ENCODE peak calls at places on chromosomes 13 and 19, in five cellular contexts. U, G, P, Q and O are unnamed samples.

GRCh38 chr13:45292176-45292575 is 48.8 kb downstream of the TPT1 start:
- DNase-seq in U (no peak), G (no peak), P (no peak), Q (peak), O (no peak)

GRCh38 chr19:54162241-54162805 is 2.8 kb upstream of the LENG1 start:
- DNase-seq in U (peak), G (peak), P (peak), Q (peak), O (no peak)

GRCh38 chr19:49642488-49643035 is 553 bp downstream of the SCAF1 start:
- DNase-seq in U (no peak), G (peak), P (no peak), Q (no peak), O (no peak)

GRCh38 chr13:95133498-95133897 is 167.8 kb downstream of the ABCC4 start:
- DNase-seq in U (no peak), G (no peak), P (no peak), Q (no peak), O (no peak)

GRCh38 chr13:64709079-64709478 is 2521.1 kb downstream of the PCDH9 start:
- DNase-seq in U (no peak), G (no peak), P (no peak), Q (peak), O (no peak)

GRCh38 chr19:2462635-2463421 is 6.1 kb upstream of the LMNB2 start:
- DNase-seq in U (peak), G (peak), P (peak), Q (peak), O (no peak)

GRCh38 chr13:67230243-67230773 is at the start of gene PCDH9:
- DNase-seq in U (peak), G (peak), P (peak), Q (peak), O (peak)

GRCh38 chr19:37936166-37936565 is 29.2 kb downstream of the SIPA1L3 start:
- DNase-seq in U (peak), G (no peak), P (no peak), Q (no peak), O (no peak)

GRCh38 chr19:46861691-46862503 is 1.1 kb downstream of the ARHGAP35 start:
- DNase-seq in U (no peak), G (peak), P (no peak), Q (no peak), O (no peak)

GRCh38 chr19:57305056-57305455 is 15.2 kb upstream of the ZNF543 start:
- DNase-seq in U (no peak), G (no peak), P (no peak), Q (no peak), O (no peak)

GRCh38 chr13:27967203-27967735 is 1.8 kb downstream of the CDX2 start:
- DNase-seq in U (no peak), G (peak), P (no peak), Q (no peak), O (no peak)

GRCh38 chr13:73403362-73404150 is 344.8 kb downstream of the KLF5 start:
- DNase-seq in U (no peak), G (no peak), P (no peak), Q (peak), O (no peak)

GRCh38 chr13:60990032-60990733 is 425.5 kb downstream of the PCDH20 start:
- DNase-seq in U (peak), G (peak), P (no peak), Q (no peak), O (no peak)

GRCh38 chr19:42268142-42268703 is 829 bp upstream of the CIC start:
- DNase-seq in U (peak), G (peak), P (peak), Q (peak), O (peak)

GRCh38 chr13:80979035-80979641 is 638.2 kb upstream of the SPRY2 start:
- DNase-seq in U (peak), G (peak), P (no peak), Q (peak), O (peak)

GRCh38 chr13:113109151-113110047 is 3.8 kb downstream of the F7 start:
- DNase-seq in U (no peak), G (peak), P (peak), Q (no peak), O (no peak)

GRCh38 chr13:102504002-102504401 is 92.8 kb upstream of the TPP2 start:
- DNase-seq in U (no peak), G (no peak), P (no peak), Q (no peak), O (no peak)

GRCh38 chr13:98307392-98307743 is 130.3 kb upstream of the RNF113B start:
- DNase-seq in U (no peak), G (no peak), P (no peak), Q (no peak), O (no peak)

GRCh38 chr19:28482221-28482620 is 730.7 kb downstream of the UQCRFS1 start:
- DNase-seq in U (peak), G (peak), P (no peak), Q (no peak), O (no peak)

GRCh38 chr13:112358156-112358555 is 18.0 kb upstream of the SPACA7 start:
- DNase-seq in U (no peak), G (no peak), P (no peak), Q (no peak), O (no peak)

GRCh38 chr19:46487178-46487801 is 8.4 kb downstream of the PNMA8B start:
- DNase-seq in U (no peak), G (peak), P (no peak), Q (no peak), O (no peak)

GRCh38 chr19:32675720-32676185 is at the start of gene RGS9BP:
- DNase-seq in U (peak), G (peak), P (peak), Q (peak), O (no peak)

GRCh38 chr19:14487370-14488125 is 8.4 kb downstream of the GIPC1 start:
- DNase-seq in U (no peak), G (no peak), P (no peak), Q (no peak), O (no peak)

GRCh38 chr13:83286737-83287136 is 595.5 kb downstream of the SLITRK1 start:
- DNase-seq in U (peak), G (no peak), P (no peak), Q (no peak), O (no peak)

GRCh38 chr19:44792286-44792685 is 14.6 kb downstream of the CBLC start:
- DNase-seq in U (no peak), G (no peak), P (no peak), Q (no peak), O (no peak)

GRCh38 chr13:49443327-49443688 is 556 bp downstream of the CAB39L start:
- DNase-seq in U (peak), G (no peak), P (no peak), Q (peak), O (no peak)

GRCh38 chr13:103349664-103350063 is 283.4 kb upstream of the SLC10A2 start:
- DNase-seq in U (no peak), G (no peak), P (no peak), Q (no peak), O (no peak)

GRCh38 chr13:33284016-33284415 is 1.5 kb downstream of the STARD13 start:
- DNase-seq in U (no peak), G (no peak), P (no peak), Q (peak), O (no peak)

GRCh38 chr19:18478545-18479311 is 40.8 kb upstream of the ISYNA1 start:
- DNase-seq in U (peak), G (no peak), P (peak), Q (peak), O (peak)

GRCh38 chr13:110382229-110382628 is 75.1 kb downstream of the COL4A2 start:
- DNase-seq in U (peak), G (no peak), P (no peak), Q (peak), O (peak)

GRCh38 chr13:45807520-45808099 is 43.9 kb downstream of the SIAH3 start:
- DNase-seq in U (peak), G (peak), P (no peak), Q (peak), O (peak)

GRCh38 chr13:108315273-108315672 is 45.8 kb downstream of the TNFSF13B start:
- DNase-seq in U (no peak), G (no peak), P (no peak), Q (no peak), O (peak)

GRCh38 chr13:110421696-110422395 is 114.8 kb downstream of the COL4A2 start:
- DNase-seq in U (no peak), G (no peak), P (no peak), Q (peak), O (no peak)

GRCh38 chr19:20351244-20351643 is 184.2 kb downstream of the ZNF486 start:
- DNase-seq in U (no peak), G (no peak), P (no peak), Q (no peak), O (no peak)

GRCh38 chr13:83691966-83692365 is 190.3 kb downstream of the SLITRK1 start:
- DNase-seq in U (no peak), G (no peak), P (no peak), Q (peak), O (no peak)

GRCh38 chr19:17240062-17240854 is 5.5 kb downstream of the NR2F6 start:
- DNase-seq in U (peak), G (no peak), P (no peak), Q (no peak), O (no peak)
- H3K4me3 ChIP-seq in U (peak), G (no peak), P (no peak), Q (no peak), O (no peak)

GRCh38 chr19:55705972-55706371 is 30.9 kb downstream of the EPN1 start:
- DNase-seq in U (no peak), G (no peak), P (no peak), Q (no peak), O (no peak)

GRCh38 chr19:55702131-55702627 is 27.2 kb downstream of the EPN1 start:
- DNase-seq in U (no peak), G (peak), P (no peak), Q (no peak), O (no peak)

GRCh38 chr19:55700813-55701212 is 25.8 kb downstream of the EPN1 start:
- DNase-seq in U (no peak), G (no peak), P (no peak), Q (no peak), O (no peak)

GRCh38 chr19:55703790-55704215 is 28.8 kb downstream of the EPN1 start:
- DNase-seq in U (peak), G (peak), P (no peak), Q (peak), O (no peak)

DNA sequence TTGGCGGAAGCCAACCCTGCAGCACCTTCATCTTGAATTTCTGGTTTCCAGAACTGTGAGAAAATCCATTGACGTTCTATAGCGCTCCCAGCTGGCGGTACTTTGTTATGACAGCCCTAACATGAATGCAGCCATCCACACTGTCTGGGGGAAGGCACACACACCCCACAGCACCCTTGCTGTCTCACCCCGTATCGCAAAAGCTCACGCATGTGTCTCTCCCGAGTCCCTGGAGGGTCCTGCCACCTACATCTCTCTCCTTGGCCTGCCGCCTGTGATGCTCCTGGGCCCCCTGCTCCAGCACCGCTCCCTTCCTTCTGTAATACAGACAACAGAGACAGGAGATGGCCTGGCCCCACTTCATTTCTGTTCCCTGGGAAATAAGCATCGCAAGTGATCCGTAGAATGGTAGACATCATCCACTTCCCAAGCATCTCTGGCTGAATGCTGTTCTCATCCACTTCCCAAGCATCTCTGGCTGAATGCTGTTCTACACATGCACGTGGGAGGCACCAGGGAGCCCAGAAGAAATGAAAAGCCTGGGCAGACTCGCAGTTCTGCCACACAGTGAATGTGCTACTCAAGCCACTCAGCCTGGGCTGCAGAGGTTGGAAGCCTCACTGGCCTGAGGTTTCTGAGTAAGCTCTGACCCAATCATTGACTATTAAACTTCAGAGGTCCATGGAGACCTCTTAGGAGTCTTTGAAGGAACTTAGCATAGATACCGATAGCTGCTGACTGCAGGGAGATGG is 29.6 kb downstream of the EPN1 start:
- DNase-seq in U (no peak), G (peak), P (no peak), Q (no peak), O (no peak)
- TF ChIP-seq CTCF in U (no peak), G (peak), P (no peak), Q (no peak), O (no peak)

DNA sequence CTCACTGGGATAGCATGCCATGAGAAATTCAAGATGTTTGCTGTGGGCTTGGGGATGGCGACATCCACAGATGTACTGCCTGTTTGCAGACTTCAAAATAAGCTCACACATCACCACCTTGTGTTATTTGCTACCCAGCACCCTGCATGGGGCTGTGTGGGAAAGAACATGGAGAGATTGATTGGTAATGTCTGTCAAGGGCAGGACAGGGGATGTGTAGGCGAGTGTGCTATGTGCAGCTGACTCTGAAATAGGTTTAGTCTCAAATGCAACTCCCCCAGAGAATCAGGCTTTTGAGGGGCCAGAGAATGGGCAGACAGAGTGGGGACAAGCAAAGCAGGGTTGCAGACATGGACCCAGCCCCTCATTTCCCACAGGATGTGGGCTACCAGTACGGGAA is 24.8 kb downstream of the PNPLA6 start:
- DNase-seq in U (peak), G (no peak), P (no peak), Q (no peak), O (no peak)
- H3K4me3 ChIP-seq in U (no peak), G (no peak), P (no peak), Q (no peak), O (no peak)

GRCh38 chr19:15544283-15544682 is 36.0 kb downstream of the CYP4F22 start:
- DNase-seq in U (no peak), G (no peak), P (no peak), Q (no peak), O (no peak)
- TF ChIP-seq CTCF in U (no peak), G (no peak), P (no peak), Q (no peak), O (no peak)

GRCh38 chr13:78376822-78377221 is 226.5 kb downstream of the POU4F1 start:
- DNase-seq in U (no peak), G (no peak), P (no peak), Q (no peak), O (no peak)

GRCh38 chr13:78382946-78383542 is 220.3 kb downstream of the POU4F1 start:
- DNase-seq in U (no peak), G (no peak), P (peak), Q (no peak), O (no peak)

GRCh38 chr13:78383899-78384298 is 219.5 kb downstream of the POU4F1 start:
- DNase-seq in U (no peak), G (no peak), P (no peak), Q (no peak), O (no peak)

GRCh38 chr13:78382481-78382880 is 220.9 kb downstream of the POU4F1 start:
- DNase-seq in U (no peak), G (no peak), P (peak), Q (no peak), O (no peak)
- H3K4me3 ChIP-seq in U (no peak), G (no peak), P (no peak), Q (no peak), O (no peak)

DNA sequence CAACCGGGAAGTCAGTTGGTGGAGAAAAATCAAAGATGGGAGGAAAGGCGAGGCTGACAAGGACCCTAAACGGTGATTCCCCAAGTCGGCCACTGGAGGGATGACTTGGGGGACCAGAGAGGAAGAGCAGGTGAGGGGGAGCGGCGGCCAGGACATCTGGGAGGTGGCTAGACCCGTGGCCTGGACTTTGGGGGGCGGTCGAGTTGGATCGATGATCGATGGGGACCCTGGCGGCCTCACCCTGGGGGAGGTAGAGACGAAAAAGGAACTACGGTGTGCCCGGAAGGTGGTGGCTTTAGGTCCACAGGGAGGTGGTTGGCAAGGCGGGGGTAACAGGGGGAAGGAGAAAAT is 7.6 kb upstream of the CIRBP start:
- DNase-seq in U (peak), G (peak), P (no peak), Q (no peak), O (no peak)
- TF ChIP-seq CTCF in U (no peak), G (peak), P (peak), Q (no peak), O (peak)

GRCh38 chr19:39084732-39085080 is 538 bp downstream of the ACP7 start:
- DNase-seq in U (no peak), G (no peak), P (no peak), Q (no peak), O (no peak)
- H3K4me3 ChIP-seq in U (no peak), G (peak), P (no peak), Q (peak), O (no peak)

GRCh38 chr19:10655457-10656312 is 1.5 kb downstream of the ILF3 start:
- DNase-seq in U (peak), G (peak), P (no peak), Q (peak), O (no peak)
- TF ChIP-seq CTCF in U (no peak), G (peak), P (no peak), Q (peak), O (peak)

GRCh38 chr13:106471957-106472543 is 63.4 kb downstream of the EFNB2 start:
- DNase-seq in U (peak), G (peak), P (no peak), Q (peak), O (peak)
- H3K4me3 ChIP-seq in U (peak), G (no peak), P (peak), Q (peak), O (no peak)